ENCODE peak calls at places on chromosomes 13 and 19, in ten cellular contexts. One of them, this sample, is unnamed.

GRCh38 chr13:81326913-81327312 is 986.0 kb upstream of the SPRY2 start:
- DNase-seq in astrocyte: no peak
- DNase-seq in mammary epithelial cell: no peak
- DNase-seq in HCT116: no peak
- DNase-seq in endodermal cell: no peak
- DNase-seq in IMR-90: no peak
- DNase-seq in neural progenitor cell: no peak
- DNase-seq in colonic mucosa: no peak
- DNase-seq in PC-3: peak; percentile 37
- DNase-seq in fibroblast of lung: no peak
- DNase-seq in this sample: no peak

GRCh38 chr19:57055956-57056355 is 63.8 kb upstream of the USP29 start:
- DNase-seq in astrocyte: no peak
- DNase-seq in mammary epithelial cell: no peak
- DNase-seq in HCT116: no peak
- DNase-seq in endodermal cell: no peak
- DNase-seq in IMR-90: no peak
- DNase-seq in neural progenitor cell: no peak
- DNase-seq in colonic mucosa: no peak
- DNase-seq in PC-3: no peak
- DNase-seq in fibroblast of lung: no peak
- DNase-seq in this sample: no peak

GRCh38 chr13:68368922-68369321 is 1138.8 kb upstream of the PCDH9 start:
- DNase-seq in astrocyte: no peak
- DNase-seq in mammary epithelial cell: no peak
- DNase-seq in HCT116: no peak
- DNase-seq in endodermal cell: no peak
- DNase-seq in IMR-90: no peak
- DNase-seq in neural progenitor cell: no peak
- DNase-seq in colonic mucosa: no peak
- DNase-seq in PC-3: peak; percentile 18
- DNase-seq in fibroblast of lung: no peak
- DNase-seq in this sample: no peak

GRCh38 chr13:83503424-83503823 is 378.9 kb downstream of the SLITRK1 start:
- DNase-seq in astrocyte: peak; percentile 25
- DNase-seq in mammary epithelial cell: peak; percentile 35
- DNase-seq in HCT116: no peak
- DNase-seq in endodermal cell: no peak
- DNase-seq in IMR-90: peak; percentile 7
- DNase-seq in neural progenitor cell: no peak
- DNase-seq in colonic mucosa: no peak
- DNase-seq in PC-3: peak; percentile 72
- DNase-seq in fibroblast of lung: peak; percentile 34
- DNase-seq in this sample: peak; percentile 68

GRCh38 chr13:113513761-113514160 is 23.2 kb upstream of the DCUN1D2 start:
- DNase-seq in astrocyte: no peak
- DNase-seq in mammary epithelial cell: no peak
- DNase-seq in HCT116: no peak
- DNase-seq in endodermal cell: no peak
- DNase-seq in IMR-90: no peak
- DNase-seq in neural progenitor cell: no peak
- DNase-seq in colonic mucosa: no peak
- DNase-seq in PC-3: no peak
- DNase-seq in fibroblast of lung: no peak
- DNase-seq in this sample: no peak

GRCh38 chr13:36341718-36342117 is 4.5 kb downstream of the SPART start:
- DNase-seq in astrocyte: peak; percentile 58
- DNase-seq in mammary epithelial cell: peak; percentile 54
- DNase-seq in HCT116: no peak
- DNase-seq in endodermal cell: no peak
- DNase-seq in IMR-90: peak; percentile 51
- DNase-seq in neural progenitor cell: no peak
- DNase-seq in colonic mucosa: no peak
- DNase-seq in PC-3: peak; percentile 56
- DNase-seq in fibroblast of lung: peak; percentile 67
- DNase-seq in this sample: peak; percentile 55

GRCh38 chr19:40365613-40366401 is 17.3 kb downstream of the PLD3 start:
- DNase-seq in astrocyte: peak; percentile 22
- DNase-seq in mammary epithelial cell: no peak
- DNase-seq in HCT116: no peak
- DNase-seq in endodermal cell: peak; percentile 98
- DNase-seq in IMR-90: peak; percentile 71
- DNase-seq in neural progenitor cell: peak; percentile 91
- DNase-seq in colonic mucosa: peak; percentile 47
- DNase-seq in PC-3: peak; percentile 65
- DNase-seq in fibroblast of lung: peak; percentile 61
- DNase-seq in this sample: peak; percentile 93

GRCh38 chr13:23949200-23949599 is 51.9 kb upstream of the C1QTNF9B start:
- DNase-seq in astrocyte: no peak
- DNase-seq in mammary epithelial cell: no peak
- DNase-seq in HCT116: no peak
- DNase-seq in endodermal cell: no peak
- DNase-seq in IMR-90: no peak
- DNase-seq in neural progenitor cell: no peak
- DNase-seq in colonic mucosa: no peak
- DNase-seq in PC-3: no peak
- DNase-seq in fibroblast of lung: no peak
- DNase-seq in this sample: no peak

GRCh38 chr19:55406869-55407624 is 541 bp downstream of the UBE2S start:
- DNase-seq in astrocyte: no peak
- DNase-seq in mammary epithelial cell: no peak
- DNase-seq in HCT116: no peak
- DNase-seq in endodermal cell: peak; percentile 45
- DNase-seq in IMR-90: no peak
- DNase-seq in neural progenitor cell: peak; percentile 42
- DNase-seq in colonic mucosa: no peak
- DNase-seq in PC-3: no peak
- DNase-seq in fibroblast of lung: no peak
- DNase-seq in this sample: peak; percentile 68

GRCh38 chr19:55643003-55643732 is at the start of gene ZNF581:
- DNase-seq in astrocyte: peak; percentile 67
- DNase-seq in mammary epithelial cell: peak; percentile 78
- DNase-seq in HCT116: no peak
- DNase-seq in endodermal cell: peak; percentile 89
- DNase-seq in IMR-90: peak; percentile 78
- DNase-seq in neural progenitor cell: peak; percentile 82
- DNase-seq in colonic mucosa: peak; percentile 80
- DNase-seq in PC-3: peak; percentile 90
- DNase-seq in fibroblast of lung: peak; percentile 79
- DNase-seq in this sample: peak; percentile 89

GRCh38 chr19:31354919-31355318 is 5.7 kb upstream of the TSHZ3 start:
- DNase-seq in astrocyte: no peak
- DNase-seq in mammary epithelial cell: no peak
- DNase-seq in HCT116: no peak
- DNase-seq in endodermal cell: peak; percentile 58
- DNase-seq in IMR-90: no peak
- DNase-seq in neural progenitor cell: peak; percentile 28
- DNase-seq in colonic mucosa: no peak
- DNase-seq in PC-3: no peak
- DNase-seq in fibroblast of lung: no peak
- DNase-seq in this sample: no peak

GRCh38 chr13:23701191-23701590 is 131.0 kb downstream of the TNFRSF19 start:
- DNase-seq in astrocyte: no peak
- DNase-seq in mammary epithelial cell: no peak
- DNase-seq in HCT116: no peak
- DNase-seq in endodermal cell: no peak
- DNase-seq in IMR-90: no peak
- DNase-seq in neural progenitor cell: no peak
- DNase-seq in colonic mucosa: no peak
- DNase-seq in PC-3: no peak
- DNase-seq in fibroblast of lung: no peak
- DNase-seq in this sample: no peak

GRCh38 chr13:105991131-105991530 is 544.3 kb downstream of the EFNB2 start:
- DNase-seq in astrocyte: no peak
- DNase-seq in mammary epithelial cell: no peak
- DNase-seq in HCT116: no peak
- DNase-seq in endodermal cell: no peak
- DNase-seq in IMR-90: no peak
- DNase-seq in neural progenitor cell: no peak
- DNase-seq in colonic mucosa: no peak
- DNase-seq in PC-3: no peak
- DNase-seq in fibroblast of lung: no peak
- DNase-seq in this sample: no peak

GRCh38 chr19:16846901-16847300 is 17.7 kb downstream of the SIN3B start:
- DNase-seq in astrocyte: no peak
- DNase-seq in mammary epithelial cell: no peak
- DNase-seq in HCT116: no peak
- DNase-seq in endodermal cell: no peak
- DNase-seq in IMR-90: no peak
- DNase-seq in neural progenitor cell: no peak
- DNase-seq in colonic mucosa: no peak
- DNase-seq in PC-3: no peak
- DNase-seq in fibroblast of lung: no peak
- DNase-seq in this sample: no peak

GRCh38 chr19:29497241-29497640 is 28.6 kb upstream of the VSTM2B start:
- DNase-seq in astrocyte: no peak
- DNase-seq in mammary epithelial cell: no peak
- DNase-seq in HCT116: no peak
- DNase-seq in endodermal cell: peak; percentile 22
- DNase-seq in IMR-90: no peak
- DNase-seq in neural progenitor cell: no peak
- DNase-seq in colonic mucosa: no peak
- DNase-seq in PC-3: no peak
- DNase-seq in fibroblast of lung: no peak
- DNase-seq in this sample: no peak

GRCh38 chr19:50167314-50167721 is 4.2 kb upstream of the IZUMO2 start:
- DNase-seq in astrocyte: no peak
- DNase-seq in mammary epithelial cell: no peak
- DNase-seq in HCT116: no peak
- DNase-seq in endodermal cell: no peak
- DNase-seq in IMR-90: no peak
- DNase-seq in neural progenitor cell: peak; percentile 77
- DNase-seq in colonic mucosa: peak; percentile 64
- DNase-seq in PC-3: peak; percentile 36
- DNase-seq in fibroblast of lung: no peak
- DNase-seq in this sample: no peak

GRCh38 chr13:26965976-26966375 is 205.4 kb upstream of the GPR12 start:
- DNase-seq in astrocyte: peak; percentile 78
- DNase-seq in mammary epithelial cell: no peak
- DNase-seq in HCT116: no peak
- DNase-seq in endodermal cell: no peak
- DNase-seq in IMR-90: peak; percentile 93
- DNase-seq in neural progenitor cell: no peak
- DNase-seq in colonic mucosa: no peak
- DNase-seq in PC-3: no peak
- DNase-seq in fibroblast of lung: peak; percentile 84
- DNase-seq in this sample: peak; percentile 20

GRCh38 chr19:2300533-2300932 is 7.4 kb downstream of the LINGO3 start:
- DNase-seq in astrocyte: no peak
- DNase-seq in mammary epithelial cell: no peak
- DNase-seq in HCT116: no peak
- DNase-seq in endodermal cell: no peak
- DNase-seq in IMR-90: no peak
- DNase-seq in neural progenitor cell: no peak
- DNase-seq in colonic mucosa: no peak
- DNase-seq in PC-3: no peak
- DNase-seq in fibroblast of lung: no peak
- DNase-seq in this sample: no peak

GRCh38 chr19:13164370-13165090 is 14.3 kb downstream of the IER2 start:
- DNase-seq in astrocyte: no peak
- DNase-seq in mammary epithelial cell: peak; percentile 75
- DNase-seq in HCT116: no peak
- DNase-seq in endodermal cell: peak; percentile 98
- DNase-seq in IMR-90: peak; percentile 61
- DNase-seq in neural progenitor cell: peak; percentile 92
- DNase-seq in colonic mucosa: peak; percentile 81
- DNase-seq in PC-3: peak; percentile 75
- DNase-seq in fibroblast of lung: peak; percentile 73
- DNase-seq in this sample: peak; percentile 48

GRCh38 chr13:98571955-98572662 is 4.8 kb downstream of the STK24 start:
- DNase-seq in astrocyte: peak; percentile 32
- DNase-seq in mammary epithelial cell: peak; percentile 38
- DNase-seq in HCT116: no peak
- DNase-seq in endodermal cell: no peak
- DNase-seq in IMR-90: peak; percentile 47
- DNase-seq in neural progenitor cell: no peak
- DNase-seq in colonic mucosa: peak; percentile 56
- DNase-seq in PC-3: peak; percentile 49
- DNase-seq in fibroblast of lung: peak; percentile 44
- DNase-seq in this sample: peak; percentile 87
- H3K9ac ChIP-seq in astrocyte: peak overlapping the region; percentile 13
- H3K9ac ChIP-seq in mammary epithelial cell: no peak overlapping the region
- H3K9ac ChIP-seq in HCT116: peak overlapping the region; percentile 54
- H3K9ac ChIP-seq in endodermal cell: no peak overlapping the region
- H3K9ac ChIP-seq in IMR-90: no peak overlapping the region
- H3K9ac ChIP-seq in neural progenitor cell: no peak overlapping the region
- H3K9ac ChIP-seq in colonic mucosa: peak overlapping the region; percentile 38
- H3K9ac ChIP-seq in PC-3: peak overlapping the region; percentile 42
- H3K9ac ChIP-seq in fibroblast of lung: no peak overlapping the region
- H3K9ac ChIP-seq in this sample: peak overlapping the region; percentile 24

GRCh38 chr19:14467391-14467790 is 7.8 kb downstream of the PTGER1 start:
- DNase-seq in astrocyte: no peak
- DNase-seq in mammary epithelial cell: no peak
- DNase-seq in HCT116: no peak
- DNase-seq in endodermal cell: no peak
- DNase-seq in IMR-90: no peak
- DNase-seq in neural progenitor cell: no peak
- DNase-seq in colonic mucosa: no peak
- DNase-seq in PC-3: no peak
- DNase-seq in fibroblast of lung: no peak
- DNase-seq in this sample: no peak
- H3K36me3 ChIP-seq in astrocyte: no peaks in the 10 kb centered on the region
- H3K36me3 ChIP-seq in mammary epithelial cell: no peaks in the 10 kb centered on the region
- H3K36me3 ChIP-seq in HCT116: peaks cover 15% of the 10 kb centered on the region
- H3K36me3 ChIP-seq in endodermal cell: peaks cover 40% of the 10 kb centered on the region
- H3K36me3 ChIP-seq in IMR-90: peaks cover 49% of the 10 kb centered on the region
- H3K36me3 ChIP-seq in neural progenitor cell: no peaks in the 10 kb centered on the region
- H3K36me3 ChIP-seq in colonic mucosa: no peaks in the 10 kb centered on the region
- H3K36me3 ChIP-seq in PC-3: peaks cover 39% of the 10 kb centered on the region
- H3K36me3 ChIP-seq in fibroblast of lung: peaks cover 17% of the 10 kb centered on the region
- H3K36me3 ChIP-seq in this sample: peaks cover 35% of the 10 kb centered on the region

GRCh38 chr13:39956036-39956435 is 300.6 kb downstream of the COG6 start:
- DNase-seq in astrocyte: no peak
- DNase-seq in mammary epithelial cell: peak; percentile 15
- DNase-seq in HCT116: no peak
- DNase-seq in endodermal cell: no peak
- DNase-seq in IMR-90: no peak
- DNase-seq in neural progenitor cell: no peak
- DNase-seq in colonic mucosa: no peak
- DNase-seq in PC-3: no peak
- DNase-seq in fibroblast of lung: no peak
- DNase-seq in this sample: no peak
- H3K9ac ChIP-seq in astrocyte: no peak overlapping the region
- H3K9ac ChIP-seq in mammary epithelial cell: no peak overlapping the region
- H3K9ac ChIP-seq in HCT116: no peak overlapping the region
- H3K9ac ChIP-seq in endodermal cell: no peak overlapping the region
- H3K9ac ChIP-seq in IMR-90: no peak overlapping the region
- H3K9ac ChIP-seq in neural progenitor cell: no peak overlapping the region
- H3K9ac ChIP-seq in colonic mucosa: no peak overlapping the region
- H3K9ac ChIP-seq in PC-3: no peak overlapping the region
- H3K9ac ChIP-seq in fibroblast of lung: no peak overlapping the region
- H3K9ac ChIP-seq in this sample: no peak overlapping the region

DNA sequence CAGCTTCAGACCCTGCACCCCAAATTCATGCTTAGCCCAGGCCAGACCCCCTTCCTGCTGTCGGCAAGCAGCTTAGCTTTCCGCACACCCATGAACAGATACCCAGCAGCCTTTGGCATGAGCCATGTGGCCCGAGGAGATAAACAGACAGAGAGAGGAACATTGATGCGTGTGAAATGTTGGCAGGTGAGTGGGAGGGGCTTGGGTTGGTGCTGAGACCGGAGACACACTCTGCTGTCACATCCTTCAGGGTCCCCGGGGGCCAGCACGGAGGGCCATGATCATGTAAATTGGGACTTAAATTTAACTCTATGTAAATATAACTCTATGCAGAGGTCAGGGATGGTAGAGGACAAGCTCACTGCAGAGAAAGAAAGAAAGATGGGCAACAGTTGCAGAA is 1.5 kb downstream of the CD22 start:
- DNase-seq in astrocyte: no peak
- DNase-seq in mammary epithelial cell: no peak
- DNase-seq in HCT116: no peak
- DNase-seq in endodermal cell: no peak
- DNase-seq in IMR-90: no peak
- DNase-seq in neural progenitor cell: no peak
- DNase-seq in colonic mucosa: no peak
- DNase-seq in PC-3: no peak
- DNase-seq in fibroblast of lung: no peak
- DNase-seq in this sample: no peak
- H3K36me3 ChIP-seq in astrocyte: no peaks in the 10 kb centered on the region
- H3K36me3 ChIP-seq in mammary epithelial cell: no peaks in the 10 kb centered on the region
- H3K36me3 ChIP-seq in HCT116: no peaks in the 10 kb centered on the region
- H3K36me3 ChIP-seq in endodermal cell: no peaks in the 10 kb centered on the region
- H3K36me3 ChIP-seq in IMR-90: no peaks in the 10 kb centered on the region
- H3K36me3 ChIP-seq in neural progenitor cell: no peaks in the 10 kb centered on the region
- H3K36me3 ChIP-seq in colonic mucosa: no peaks in the 10 kb centered on the region
- H3K36me3 ChIP-seq in PC-3: no peaks in the 10 kb centered on the region
- H3K36me3 ChIP-seq in fibroblast of lung: no peaks in the 10 kb centered on the region
- H3K36me3 ChIP-seq in this sample: no peaks in the 10 kb centered on the region

This sample was measured in adipocyte.